ENCODE peak calls at places on chromosomes 6 and 20, in seven cellular contexts. F is neuronal stem cell, D is H1, N is trophoblast cell, P is mesendoderm, W is IMR-90, L is mesenchymal stem cell. I is an unnamed sample.

GRCh38 chr6:56087421-56087820 is 160.0 kb downstream of the COL21A1 start:
- DNase-seq in W (peak), N (no peak), P (no peak), D (no peak), F (no peak), L (peak), I (no peak)

GRCh38 chr6:75747371-75747984 is 1.6 kb upstream of the MYO6 start:
- DNase-seq in F (no peak), D (no peak), L (no peak), W (no peak), P (peak), N (peak), I (no peak)

GRCh38 chr6:62229231-62229630 is 56.8 kb downstream of the KHDRBS2 start:
- DNase-seq in D (no peak), F (no peak), W (no peak), N (no peak), L (no peak), P (no peak), I (no peak)

GRCh38 chr20:2602046-2602735 is 50.2 kb upstream of the NOP56 start:
- DNase-seq in N (peak), D (no peak), P (no peak), F (no peak), L (no peak), W (no peak), I (no peak)

GRCh38 chr6:95309545-95309944 is 267.8 kb upstream of the MANEA start:
- DNase-seq in L (no peak), P (no peak), D (no peak), N (no peak), W (no peak), F (no peak), I (no peak)

GRCh38 chr20:2736441-2736840 is 43.9 kb downstream of the EBF4 start:
- DNase-seq in F (no peak), N (no peak), W (no peak), P (no peak), D (no peak), L (no peak), I (no peak)

GRCh38 chr6:169292340-169293124 is 38.9 kb upstream of the THBS2 start:
- DNase-seq in F (no peak), D (no peak), L (peak), W (peak), P (peak), N (peak), I (no peak)

GRCh38 chr20:1326031-1326930 is 2.7 kb downstream of the SDCBP2 start:
- DNase-seq in N (no peak), D (no peak), P (no peak), W (peak), L (peak), F (no peak), I (peak)

GRCh38 chr20:34861386-34862084 is 11.1 kb downstream of the GGT7 start:
- DNase-seq in D (no peak), N (no peak), P (no peak), L (no peak), W (no peak), F (no peak), I (no peak)

GRCh38 chr6:83480470-83480869 is 31.9 kb upstream of the PRSS35 start:
- DNase-seq in F (no peak), P (no peak), L (no peak), D (no peak), N (no peak), W (no peak), I (no peak)

GRCh38 chr6:30742316-30743098 is at the start of gene FLOT1:
- DNase-seq in N (peak), L (peak), D (peak), P (peak), W (peak), F (peak), I (peak)

GRCh38 chr6:163956571-163957407 is 542.3 kb downstream of the QKI start:
- DNase-seq in D (peak), L (peak), N (peak), P (peak), F (peak), W (peak), I (peak)

GRCh38 chr20:21725892-21726291 is 20.4 kb downstream of the PAX1 start:
- DNase-seq in F (no peak), D (no peak), P (peak), W (no peak), L (no peak), N (peak), I (peak)

GRCh38 chr6:134173007-134173690 is 120.7 kb upstream of the SLC2A12 start:
- DNase-seq in W (peak), N (no peak), P (no peak), D (no peak), L (no peak), F (no peak), I (no peak)

GRCh38 chr20:62174870-62175624 is 7.8 kb upstream of the MTG2 start:
- DNase-seq in P (no peak), W (no peak), L (no peak), D (no peak), N (no peak), F (no peak), I (no peak)

GRCh38 chr6:152595507-152595906 is 41.7 kb downstream of the SYNE1 start:
- DNase-seq in P (peak), D (no peak), W (peak), L (no peak), N (peak), F (no peak), I (no peak)

GRCh38 chr20:53606364-53606985 is 12.8 kb upstream of the ZNF217 start:
- DNase-seq in N (no peak), D (no peak), P (no peak), L (peak), W (peak), F (no peak), I (no peak)

GRCh38 chr6:166627875-166628849 is 1.1 kb upstream of the RPS6KA2 start:
- DNase-seq in D (peak), F (peak), W (peak), P (peak), N (peak), L (peak), I (peak)

GRCh38 chr20:59632426-59633113 is 28.2 kb downstream of the PHACTR3 start:
- DNase-seq in P (no peak), D (no peak), L (no peak), N (no peak), W (no peak), F (no peak), I (no peak)

GRCh38 chr20:35434085-35435005 is 3.7 kb downstream of the GDF5 start:
- DNase-seq in F (no peak), W (no peak), D (no peak), L (no peak), P (no peak), N (no peak), I (no peak)

GRCh38 chr6:82687855-82688254 is 324.2 kb downstream of the TPBG start:
- DNase-seq in N (no peak), F (no peak), L (no peak), P (peak), W (no peak), D (no peak), I (peak)

GRCh38 chr20:43751167-43752050 is 24.6 kb upstream of the GTSF1L start:
- DNase-seq in L (peak), N (no peak), D (no peak), W (peak), F (no peak), P (no peak), I (no peak)

GRCh38 chr6:10555625-10556309 is 34.6 kb downstream of the GCNT2 start:
- DNase-seq in P (peak), D (peak), L (peak), N (no peak), F (peak), W (peak), I (peak)

GRCh38 chr6:39224058-39224457 is 5.2 kb downstream of the KCNK5 start:
- DNase-seq in N (no peak), W (no peak), L (no peak), F (no peak), P (no peak), D (no peak), I (no peak)

GRCh38 chr6:20827798-20828197 is 293.5 kb downstream of the CDKAL1 start:
- DNase-seq in D (no peak), P (no peak), L (no peak), F (no peak), N (no peak), W (peak), I (no peak)

GRCh38 chr6:54681267-54681666 is 165.3 kb upstream of the FAM83B start:
- DNase-seq in F (no peak), W (no peak), D (no peak), L (no peak), P (no peak), N (no peak), I (no peak)
- H2AK5ac ChIP-seq in F (no peak), W (no peak), D (no peak), L (no peak), P (no peak), N (no peak), I (no peak)

DNA sequence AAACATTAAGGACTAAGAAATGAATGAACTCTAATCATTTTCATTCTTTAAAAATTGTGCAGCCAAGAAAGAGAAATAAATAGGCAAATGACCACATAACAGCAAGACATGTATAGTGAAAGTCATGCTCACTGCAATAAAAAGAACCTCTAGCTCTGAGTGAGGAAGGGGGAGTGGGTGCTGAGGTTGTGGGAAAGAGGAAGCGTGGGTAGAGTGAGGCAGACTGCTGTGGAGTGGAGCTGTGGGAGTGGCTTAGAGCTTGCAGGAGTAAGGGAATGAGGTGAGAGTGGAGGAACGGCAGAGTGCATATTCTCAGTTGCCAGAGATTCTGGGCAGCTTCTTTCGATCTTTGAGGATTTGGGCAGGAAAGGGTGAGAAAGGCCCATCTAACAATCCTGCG is 10.4 kb downstream of the DEFB129 start:
- DNase-seq in D (no peak), W (peak), P (no peak), N (no peak), F (no peak), L (no peak), I (no peak)
- H3K27ac ChIP-seq in D (no peak), W (no peak), P (no peak), N (no peak), F (no peak), L (no peak), I (no peak)

GRCh38 chr6:6891949-6892461 is 215.8 kb upstream of the RREB1 start:
- DNase-seq in P (no peak), D (no peak), F (no peak), N (peak), L (peak), W (no peak), I (no peak)

GRCh38 chr6:6893701-6894100 is 214.1 kb upstream of the RREB1 start:
- DNase-seq in F (no peak), W (no peak), D (no peak), P (no peak), L (no peak), N (no peak), I (no peak)

GRCh38 chr6:6897140-6897539 is 210.6 kb upstream of the RREB1 start:
- DNase-seq in N (no peak), P (no peak), D (no peak), L (no peak), W (no peak), F (no peak), I (no peak)

GRCh38 chr6:6892706-6893601 is 214.8 kb upstream of the RREB1 start:
- DNase-seq in F (no peak), L (no peak), P (no peak), W (no peak), D (no peak), N (no peak), I (no peak)

DNA sequence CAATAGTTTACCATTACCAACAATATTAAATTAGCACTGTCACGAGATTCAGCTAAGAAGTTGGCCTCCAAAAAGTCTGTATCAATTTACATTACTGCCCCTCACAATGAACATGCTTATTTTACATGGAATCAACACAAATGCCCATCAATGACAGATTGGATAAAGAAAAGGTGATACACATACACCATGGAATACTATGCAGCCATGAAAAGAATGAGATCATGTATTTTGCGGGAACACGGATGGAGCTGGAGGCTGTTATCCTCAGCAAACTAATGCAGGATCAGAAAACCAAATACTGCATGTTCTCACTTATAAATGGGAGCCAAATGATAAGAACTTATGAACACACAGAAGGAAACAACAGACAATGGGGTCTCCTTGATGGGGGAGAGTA is 211.8 kb upstream of the RREB1 start:
- DNase-seq in P (no peak), F (no peak), L (no peak), W (no peak), D (no peak), N (no peak), I (no peak)
- H3K23ac ChIP-seq in P (no peak), F (no peak), L (no peak), W (no peak), D (no peak), N (no peak), I (no peak)

GRCh38 chr6:52081237-52081636 is 6.2 kb downstream of the PKHD1 start:
- DNase-seq in F (no peak), W (no peak), N (no peak), L (no peak), D (no peak), P (no peak), I (no peak)

GRCh38 chr6:52074155-52074554 is 13.3 kb downstream of the PKHD1 start:
- DNase-seq in W (no peak), P (no peak), N (no peak), F (no peak), L (no peak), D (no peak), I (no peak)

GRCh38 chr6:52077180-52077884 is 10.1 kb downstream of the PKHD1 start:
- DNase-seq in F (no peak), L (no peak), D (no peak), P (peak), W (no peak), N (peak), I (peak)

GRCh38 chr6:52076791-52077179 is 10.6 kb downstream of the PKHD1 start:
- DNase-seq in L (no peak), W (no peak), D (no peak), P (peak), N (no peak), F (no peak), I (peak)

DNA sequence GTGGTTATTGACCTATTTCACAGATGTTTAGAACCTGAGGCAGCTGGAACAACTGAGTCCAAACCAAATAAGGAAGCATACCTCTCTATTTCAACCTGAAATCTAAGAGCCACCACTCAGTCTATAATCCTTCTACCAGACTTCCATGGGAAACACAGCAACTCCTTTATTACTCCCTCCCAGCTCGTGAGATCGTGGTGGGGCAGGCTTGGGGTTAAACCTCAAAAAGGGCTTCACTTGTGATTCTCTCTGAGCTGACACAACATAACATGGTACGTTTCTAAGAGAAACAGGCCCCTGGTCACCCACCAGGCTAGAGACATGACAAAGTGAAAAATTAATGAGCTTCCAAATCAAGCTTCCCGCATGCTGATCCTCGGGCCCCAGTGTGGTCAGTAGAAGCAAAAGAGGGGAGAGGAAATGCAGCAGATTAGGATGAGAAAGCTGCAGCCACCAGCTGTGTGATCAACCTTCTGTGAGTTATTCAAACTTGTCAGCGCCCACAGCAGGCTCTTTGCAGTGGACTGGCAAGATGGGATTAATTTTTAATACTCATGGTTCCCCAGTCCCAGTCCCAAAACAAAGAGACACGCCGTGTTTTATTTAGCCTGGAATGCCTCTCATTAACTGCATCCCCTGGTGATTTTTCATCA is 9.3 kb downstream of the PKHD1 start:
- DNase-seq in F (no peak), D (no peak), N (no peak), L (no peak), W (no peak), P (peak), I (no peak)
- H2AK5ac ChIP-seq in F (no peak), D (no peak), N (no peak), L (peak), W (no peak), P (no peak), I (no peak)

GRCh38 chr6:139325686-139326085 is 33.9 kb upstream of the TXLNB start:
- DNase-seq in P (no peak), F (no peak), L (no peak), W (no peak), N (no peak), D (no peak), I (no peak)

GRCh38 chr6:139330271-139330670 is 38.5 kb upstream of the TXLNB start:
- DNase-seq in P (no peak), D (no peak), W (no peak), F (no peak), N (peak), L (no peak), I (no peak)

GRCh38 chr6:139325003-139325600 is 33.3 kb upstream of the TXLNB start:
- DNase-seq in L (no peak), P (no peak), F (no peak), N (no peak), D (no peak), W (no peak), I (no peak)

GRCh38 chr6:139329224-139329623 is 37.4 kb upstream of the TXLNB start:
- DNase-seq in D (no peak), F (no peak), W (no peak), L (no peak), P (no peak), N (no peak), I (no peak)

DNA sequence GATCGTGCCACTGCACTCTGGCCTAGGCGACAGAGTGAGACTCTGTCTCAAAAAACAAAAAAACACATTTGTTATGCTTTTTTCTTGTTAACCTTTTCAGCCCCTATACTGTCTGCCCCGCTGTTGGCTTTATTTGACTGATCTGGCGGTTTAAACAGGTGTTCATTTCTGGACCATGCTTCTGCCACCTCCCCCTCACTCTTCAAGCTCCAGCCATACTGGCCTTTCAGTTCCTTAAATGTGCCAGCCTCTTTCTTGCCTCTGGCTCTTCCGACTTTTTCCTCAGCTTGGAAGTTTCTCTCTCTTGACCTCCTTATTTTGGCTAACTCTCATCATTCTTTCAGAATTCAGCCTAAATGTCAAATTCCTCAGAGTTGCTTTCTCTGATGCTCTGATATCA is 35.2 kb upstream of the TXLNB start:
- DNase-seq in D (no peak), L (no peak), P (no peak), W (no peak), N (no peak), F (no peak), I (no peak)
- H3K27ac ChIP-seq in D (no peak), L (no peak), P (no peak), W (no peak), N (no peak), F (no peak), I (no peak)

GRCh38 chr6:41150671-41151070 is 3.5 kb downstream of the TREML1 start:
- DNase-seq in W (no peak), F (no peak), P (peak), N (no peak), L (no peak), D (no peak), I (no peak)
- H3K23ac ChIP-seq in W (no peak), F (no peak), P (no peak), N (no peak), L (no peak), D (no peak), I (no peak)

GRCh38 chr20:9131841-9132240 is 63.0 kb downstream of the PLCB4 start:
- DNase-seq in F (no peak), P (no peak), N (no peak), L (no peak), D (no peak), W (no peak), I (no peak)

GRCh38 chr20:9139106-9139808 is 70.4 kb downstream of the PLCB4 start:
- DNase-seq in D (no peak), N (no peak), F (no peak), L (no peak), P (peak), W (no peak), I (no peak)

GRCh38 chr20:9140172-9140760 is 71.4 kb downstream of the PLCB4 start:
- DNase-seq in P (peak), W (no peak), D (no peak), F (no peak), N (no peak), L (no peak), I (no peak)

GRCh38 chr20:9141070-9141469 is 72.2 kb downstream of the PLCB4 start:
- DNase-seq in P (no peak), N (no peak), W (no peak), D (no peak), L (no peak), F (no peak), I (no peak)

GRCh38 chr20:9136114-9136513 is 67.2 kb downstream of the PLCB4 start:
- DNase-seq in D (no peak), L (no peak), W (no peak), F (no peak), P (no peak), N (no peak), I (no peak)
- H2AK5ac ChIP-seq in D (no peak), L (no peak), W (no peak), F (no peak), P (no peak), N (no peak), I (no peak)

GRCh38 chr6:4518506-4518905 is 257.7 kb upstream of the CDYL start:
- DNase-seq in P (no peak), F (no peak), W (peak), L (peak), N (peak), D (no peak), I (no peak)
- H3K27ac ChIP-seq in P (no peak), F (no peak), W (no peak), L (no peak), N (no peak), D (no peak), I (no peak)

GRCh38 chr6:13445744-13446115 is 41.7 kb downstream of the GFOD1 start:
- DNase-seq in L (no peak), N (no peak), F (no peak), W (no peak), D (no peak), P (no peak), I (no peak)

GRCh38 chr6:13437597-13437996 is 49.8 kb downstream of the GFOD1 start:
- DNase-seq in F (no peak), N (no peak), L (no peak), W (no peak), P (no peak), D (no peak), I (no peak)

GRCh38 chr6:13444604-13445003 is 42.8 kb downstream of the GFOD1 start:
- DNase-seq in N (no peak), D (no peak), L (no peak), W (no peak), F (no peak), P (no peak), I (no peak)

GRCh38 chr6:13445005-13445743 is 42.2 kb downstream of the GFOD1 start:
- DNase-seq in W (peak), D (no peak), F (no peak), P (no peak), N (no peak), L (no peak), I (no peak)

DNA sequence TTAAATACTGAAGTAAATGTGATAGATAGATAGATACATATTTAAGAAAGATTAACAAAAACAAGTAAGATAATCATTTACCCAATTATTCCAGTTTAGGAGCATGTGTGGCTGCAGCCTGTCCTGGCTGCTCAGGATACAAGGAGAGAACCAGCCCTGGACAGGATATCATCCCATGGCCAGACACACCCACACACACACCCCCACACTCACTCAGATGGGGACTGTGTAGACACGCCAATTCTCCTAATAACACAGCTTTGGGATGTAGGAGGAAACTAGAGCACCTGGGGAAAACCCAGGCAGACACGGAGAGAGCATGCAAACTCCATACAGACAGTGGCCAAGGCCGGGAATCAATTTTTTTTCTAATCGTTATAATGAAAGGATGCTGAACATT is 45.6 kb downstream of the GFOD1 start:
- DNase-seq in W (no peak), F (no peak), N (no peak), P (no peak), D (no peak), L (no peak), I (no peak)
- H3K23ac ChIP-seq in W (no peak), F (no peak), N (no peak), P (no peak), D (no peak), L (no peak), I (no peak)

I was measured in H9.